ENCODE peak calls at places on chromosomes 5 and 9, in six cellular contexts. V, T, R, L, I and M are unnamed samples.

GRCh38 chr9:14343948-14344547 is 30.1 kb upstream of the NFIB start:
- DNase-seq in I (no peak), R (no peak), L (no peak), V (no peak), T (no peak), M (no peak)

GRCh38 chr9:127976498-127976897 is 4.3 kb downstream of the EEIG1 start:
- DNase-seq in V (no peak), L (peak; percentile 72), I (no peak), R (no peak), T (peak; percentile 84), M (no peak)

GRCh38 chr9:20872340-20872977 is 159.0 kb downstream of the HACD4 start:
- DNase-seq in V (no peak), I (no peak), L (no peak), R (no peak), T (no peak), M (no peak)

GRCh38 chr9:135814421-135814820 is 92.9 kb downstream of the CAMSAP1 start:
- DNase-seq in I (no peak), L (no peak), V (no peak), R (no peak), T (no peak), M (no peak)

GRCh38 chr5:175032741-175033151 is 308.4 kb downstream of the MSX2 start:
- DNase-seq in T (no peak), V (no peak), I (no peak), L (no peak), R (no peak), M (no peak)

GRCh38 chr5:72380491-72381274 is 60.5 kb downstream of the PTCD2 start:
- DNase-seq in I (no peak), V (no peak), R (no peak), T (no peak), L (no peak), M (no peak)

GRCh38 chr5:31992377-31992776 is 181.7 kb downstream of the GOLPH3 start:
- DNase-seq in T (no peak), R (no peak), I (no peak), V (no peak), L (no peak), M (no peak)

GRCh38 chr5:22754155-22754554 is 99.0 kb downstream of the CDH12 start:
- DNase-seq in T (no peak), V (no peak), L (no peak), R (no peak), I (no peak), M (peak; percentile 75)

GRCh38 chr9:27371382-27371781 is 74.4 kb upstream of the EQTN start:
- DNase-seq in L (no peak), R (no peak), V (no peak), T (peak; percentile 74), I (no peak), M (no peak)

GRCh38 chr9:79166005-79166404 is 405.8 kb upstream of the TLE4 start:
- DNase-seq in T (no peak), R (no peak), L (no peak), V (no peak), I (no peak), M (no peak)

GRCh38 chr5:151870820-151871219 is 53.8 kb downstream of the GLRA1 start:
- DNase-seq in I (no peak), V (no peak), R (peak; percentile 67), T (no peak), L (no peak), M (no peak)

GRCh38 chr5:132437604-132438275 is 52.8 kb downstream of the IRF1 start:
- DNase-seq in L (peak; percentile 49), T (peak; percentile 32), R (no peak), I (peak; percentile 93), V (peak; percentile 66), M (peak; percentile 78)

GRCh38 chr5:158054388-158055092 is 195.6 kb upstream of the CLINT1 start:
- DNase-seq in T (no peak), V (peak; percentile 31), I (no peak), R (no peak), L (no peak), M (no peak)

GRCh38 chr9:12903316-12903715 is 128.5 kb downstream of the LURAP1L start:
- DNase-seq in R (no peak), L (no peak), I (no peak), T (no peak), V (no peak), M (no peak)

GRCh38 chr5:28710360-28710759 is 1672.0 kb upstream of the CDH9 start:
- DNase-seq in T (no peak), V (no peak), I (no peak), L (no peak), R (no peak), M (no peak)

GRCh38 chr9:15697459-15697858 is 144.6 kb downstream of the CCDC171 start:
- DNase-seq in V (peak; percentile 55), L (no peak), I (no peak), T (no peak), R (peak; percentile 19), M (peak; percentile 26)

GRCh38 chr5:176536132-176536901 is 885 bp downstream of the RNF44 start:
- DNase-seq in I (peak; percentile 98), L (peak; percentile 59), R (peak; percentile 79), V (peak; percentile 84), T (peak; percentile 74), M (peak; percentile 72)

GRCh38 chr9:85995612-85996011 is 54.7 kb downstream of the NAA35 start:
- DNase-seq in R (no peak), T (no peak), I (no peak), V (no peak), L (no peak), M (no peak)

GRCh38 chr5:156201793-156202388 is 125.1 kb upstream of the SGCD start:
- DNase-seq in L (no peak), I (no peak), T (no peak), R (no peak), V (no peak), M (no peak)

GRCh38 chr9:115941561-115942315 is 211.9 kb upstream of the PAPPA start:
- DNase-seq in T (no peak), V (no peak), L (no peak), R (no peak), I (no peak), M (no peak)

GRCh38 chr9:84671651-84672467 is 2.3 kb downstream of the NTRK2 start:
- DNase-seq in R (no peak), I (no peak), T (no peak), V (no peak), L (no peak), M (no peak)

GRCh38 chr5:174097486-174098185 is 52.1 kb downstream of the NSG2 start:
- DNase-seq in L (no peak), V (no peak), T (no peak), R (peak; percentile 47), I (no peak), M (no peak)

GRCh38 chr5:157350939-157351338 is 85.0 kb downstream of the CYFIP2 start:
- DNase-seq in L (no peak), R (no peak), I (no peak), V (no peak), T (no peak), M (no peak)

GRCh38 chr9:136940526-136941230 is 3.9 kb downstream of the FBXW5 start:
- DNase-seq in L (no peak), I (peak; percentile 77), T (no peak), V (no peak), R (no peak), M (no peak)

GRCh38 chr5:149581192-149581861 is at the start of gene ARHGEF37:
- DNase-seq in T (peak; percentile 91), R (peak; percentile 42), V (peak; percentile 84), L (peak; percentile 88), I (peak; percentile 86), M (peak; percentile 83)

GRCh38 chr9:33942471-33943083 is 106.1 kb downstream of the UBAP2 start:
- DNase-seq in V (no peak), L (no peak), R (peak; percentile 28), T (no peak), I (no peak), M (no peak)

GRCh38 chr5:57887851-57888621 is 405.4 kb upstream of the ACTBL2 start:
- DNase-seq in R (peak; percentile 39), V (peak; percentile 34), I (no peak), T (peak; percentile 53), L (peak; percentile 52), M (peak; percentile 20)

GRCh38 chr5:157167219-157167621 is 1.2 kb upstream of the GARIN3 start:
- DNase-seq in V (no peak), T (no peak), R (no peak), L (no peak), I (no peak), M (no peak)

GRCh38 chr9:114156658-114157421 is 1.5 kb downstream of the COL27A1 start:
- DNase-seq in T (peak; percentile 44), L (peak; percentile 35), I (no peak), R (peak; percentile 81), V (peak; percentile 87), M (no peak)
- TF ChIP-seq POLR2A in T (peak; percentile 16), L (no peak), I (no peak), R (no peak), V (no peak), M (no peak)

DNA sequence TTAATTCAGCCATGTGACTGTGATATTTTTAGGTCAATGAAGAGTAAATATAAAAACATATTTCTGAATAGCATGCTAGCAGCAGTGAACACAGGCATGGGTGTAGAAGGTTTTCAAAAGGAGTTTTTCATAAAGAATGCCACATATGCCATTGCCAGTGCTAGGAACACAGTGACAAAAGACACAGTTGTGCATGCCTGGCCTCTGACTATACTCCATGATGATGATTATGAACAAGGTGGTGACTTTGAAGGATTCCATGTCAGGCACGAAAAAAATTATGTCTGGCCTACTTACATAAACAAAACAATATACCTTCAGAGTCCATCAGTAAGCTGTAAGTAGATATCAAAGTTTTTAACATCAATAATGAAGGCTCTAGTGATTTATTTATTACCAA is 438.7 kb downstream of the TLE1 start:
- DNase-seq in L (no peak), R (no peak), V (no peak), I (no peak), T (no peak), M (no peak)
- TF ChIP-seq POLR2A in L (no peak), R (no peak), V (no peak), I (no peak), T (no peak), M (no peak)

GRCh38 chr5:116764941-116765340 is 190.3 kb upstream of the SEMA6A start:
- DNase-seq in I (no peak), T (no peak), L (no peak), V (no peak), R (no peak), M (no peak)
- TF ChIP-seq POLR2A in I (no peak), T (no peak), L (no peak), V (no peak), R (no peak), M (no peak)

DNA sequence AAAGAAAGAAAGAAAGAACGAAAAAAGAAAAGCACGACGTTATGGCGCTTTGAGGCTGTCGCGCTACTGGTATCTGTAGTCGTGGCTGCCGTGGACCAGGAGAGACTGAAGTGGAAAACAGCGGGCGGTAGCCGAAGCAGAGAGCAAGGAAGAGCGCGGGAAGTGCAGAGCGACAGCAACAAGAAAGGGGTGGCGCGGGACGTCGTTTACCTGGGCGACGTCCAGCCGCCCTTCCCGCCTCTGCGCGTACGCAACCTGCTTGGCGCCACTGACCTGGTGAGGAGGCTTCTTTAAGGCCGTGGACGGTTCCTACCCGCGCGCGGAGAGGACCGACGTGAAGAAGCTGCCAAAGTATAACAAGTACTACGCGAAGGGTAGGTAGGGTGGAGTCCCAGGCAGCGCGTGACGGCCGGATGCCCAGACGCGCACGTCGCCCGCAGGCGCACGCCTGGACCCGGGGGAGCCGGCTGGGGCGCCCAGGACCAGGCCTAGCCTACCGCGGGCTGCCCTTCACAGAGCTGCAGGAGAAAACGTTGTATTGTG is 15.4 kb downstream of the CCL28 start:
- DNase-seq in T (peak; percentile 61), L (peak; percentile 41), I (peak; percentile 92), R (no peak), V (peak; percentile 11), M (peak; percentile 66)
- TF ChIP-seq POLR2A in T (peak; percentile 60), L (no peak), I (no peak), R (no peak), V (no peak), M (peak; percentile 56)